ENCODE peak calls at places on chromosome 20, in ten cellular contexts. L is LoVo, J is BE2C, C is NCI-H146, G is choroid plexus epithelial cell, Y is omental fat pad, O is anterior cingulate cortex, U is GM06990, S is neural crest cell, E is HT-29. M is an unnamed sample.
A peak's percentile ranks its signal among the peaks of the same experiment; 100 is the strongest.

GRCh38 chr20:62984666-62985065 is 22.1 kb downstream of the BHLHE23 start:
- DNase-seq in L (no peak), G (no peak), C (no peak), Y (no peak), J (no peak), S (peak; percentile 40), E (no peak), U (no peak), O (peak; percentile 64), M (no peak)

GRCh38 chr20:34069341-34070078 is 42.5 kb downstream of the EIF2S2 start:
- DNase-seq in Y (peak; percentile 61), G (peak; percentile 90), C (peak; percentile 67), J (peak; percentile 73), S (peak; percentile 79), E (peak; percentile 96), U (no peak), O (peak; percentile 66), L (peak; percentile 64), M (peak; percentile 43)

GRCh38 chr20:57563522-57563921 is 2.6 kb downstream of the PCK1 start:
- DNase-seq in O (no peak), J (no peak), S (no peak), Y (no peak), G (no peak), L (no peak), C (no peak), E (no peak), U (no peak), M (no peak)

GRCh38 chr20:4519530-4519929 is 202.2 kb upstream of the PRND start:
- DNase-seq in L (no peak), G (peak; percentile 31), Y (no peak), S (no peak), E (peak; percentile 39), J (no peak), U (no peak), O (no peak), C (no peak), M (no peak)

GRCh38 chr20:42598586-42598985 is 591.1 kb downstream of the PTPRT start:
- DNase-seq in O (no peak), Y (no peak), G (no peak), J (no peak), C (no peak), U (no peak), S (no peak), E (no peak), L (no peak), M (no peak)

GRCh38 chr20:20664795-20665194 is 47.6 kb downstream of the RALGAPA2 start:
- DNase-seq in S (no peak), Y (no peak), J (peak; percentile 25), U (no peak), L (peak; percentile 24), E (peak; percentile 60), O (peak; percentile 9), G (peak; percentile 52), C (peak; percentile 53), M (peak; percentile 4)

GRCh38 chr20:20743511-20744169 is 31.2 kb upstream of the RALGAPA2 start:
- DNase-seq in C (no peak), O (peak; percentile 78), E (peak; percentile 62), U (no peak), Y (no peak), L (no peak), G (peak; percentile 18), S (peak; percentile 27), J (no peak), M (peak; percentile 53)

GRCh38 chr20:52490715-52491430 is 299.3 kb upstream of the ZFP64 start:
- DNase-seq in L (no peak), O (no peak), S (no peak), C (no peak), E (no peak), J (no peak), U (no peak), G (peak; percentile 86), Y (no peak), M (no peak)

GRCh38 chr20:49343246-49343645 is 65.4 kb upstream of the ZNFX1 start:
- DNase-seq in U (no peak), O (no peak), G (no peak), S (no peak), E (no peak), L (no peak), C (no peak), J (no peak), Y (no peak), M (no peak)

GRCh38 chr20:59987135-59987534 is 28.9 kb downstream of the CDH26 start:
- DNase-seq in U (no peak), O (no peak), L (no peak), G (no peak), S (no peak), Y (no peak), C (no peak), E (no peak), J (no peak), M (no peak)

GRCh38 chr20:59580208-59580980 is 23.9 kb upstream of the PHACTR3 start:
- DNase-seq in J (no peak), L (no peak), E (no peak), O (no peak), Y (no peak), U (no peak), C (no peak), S (no peak), G (no peak), M (no peak)

GRCh38 chr20:57056651-57057050 is 209.8 kb downstream of the BMP7 start:
- DNase-seq in S (no peak), J (no peak), C (no peak), U (no peak), G (no peak), O (no peak), Y (no peak), E (no peak), L (peak; percentile 47), M (no peak)

GRCh38 chr20:3777726-3778629 is 3.3 kb downstream of the SPEF1 start:
- DNase-seq in L (no peak), G (peak; percentile 35), Y (no peak), C (peak; percentile 79), J (peak; percentile 67), S (peak; percentile 37), U (no peak), O (no peak), E (peak; percentile 38), M (no peak)

GRCh38 chr20:63073738-63074065 is 66.9 kb upstream of the BHLHE23 start:
- DNase-seq in L (no peak), C (no peak), E (no peak), S (no peak), Y (no peak), G (no peak), J (no peak), O (no peak), U (no peak), M (no peak)

GRCh38 chr20:57500941-57501340 is 24.0 kb downstream of the CTCFL start:
- DNase-seq in S (no peak), L (no peak), C (no peak), E (no peak), U (no peak), G (no peak), Y (no peak), O (no peak), J (no peak), M (no peak)